ENCODE peak calls at places on chromosomes 2 and 18, in four cellular contexts. D is fibroblast of lung, P is MM.1S, L is mammary epithelial cell. N is an unnamed sample.

GRCh38 chr2:58984731-58985130 is 743.6 kb upstream of the FANCL start:
- DNase-seq in D (no peak), L (peak; percentile 4), P (peak; percentile 12), N (no peak)

GRCh38 chr2:19818039-19818438 is 83.7 kb downstream of the TTC32 start:
- DNase-seq in D (peak; percentile 36), L (no peak), P (no peak), N (no peak)

GRCh38 chr2:4763009-4763408 is 929.2 kb upstream of the SOX11 start:
- DNase-seq in D (peak; percentile 33), L (no peak), P (no peak), N (no peak)

GRCh38 chr18:10379511-10379910 is 74.9 kb upstream of the APCDD1 start:
- DNase-seq in D (no peak), L (no peak), P (no peak), N (peak; percentile 85)

GRCh38 chr2:186544255-186544675 is 45.6 kb upstream of the ITGAV start:
- DNase-seq in D (peak; percentile 76), P (no peak), L (peak; percentile 96), N (peak; percentile 93)

GRCh38 chr2:134674687-134675086 is 44.1 kb downstream of the TMEM163 start:
- DNase-seq in D (no peak), L (no peak), P (no peak), N (no peak)

GRCh38 chr2:66445781-66446177 is 10.9 kb downstream of the MEIS1 start:
- DNase-seq in L (no peak), D (peak; percentile 53), P (no peak), N (peak; percentile 43)

GRCh38 chr2:50769416-50769815 is 262.5 kb downstream of the NRXN1 start:
- DNase-seq in L (no peak), P (no peak), D (no peak), N (no peak)

GRCh38 chr2:28359222-28360065 is 33.2 kb upstream of the FOSL2 start:
- DNase-seq in L (no peak), P (peak; percentile 88), D (peak; percentile 55), N (peak; percentile 50)

GRCh38 chr18:59357928-59358327 is 1.1 kb downstream of the LMAN1 start:
- DNase-seq in P (peak; percentile 72), D (peak; percentile 65), L (peak; percentile 77), N (peak; percentile 87)

GRCh38 chr18:53408271-53408670 is 816.2 kb downstream of the MBD2 start:
- DNase-seq in L (no peak), D (no peak), P (no peak), N (no peak)

GRCh38 chr2:223238301-223238700 is 186.3 kb downstream of the KCNE4 start:
- DNase-seq in D (no peak), L (no peak), P (no peak), N (no peak)

GRCh38 chr2:199463000-199463692 is 5.4 kb upstream of the SATB2 start:
- DNase-seq in P (peak; percentile 65), L (peak; percentile 57), D (peak; percentile 53), N (peak; percentile 44)

GRCh38 chr2:238425505-238425978 is 1.2 kb upstream of the ASB1 start:
- DNase-seq in L (no peak), D (no peak), P (no peak), N (no peak)

GRCh38 chr2:145484443-145485086 is 964.6 kb upstream of the ZEB2 start:
- DNase-seq in L (peak; percentile 84), D (peak; percentile 84), P (peak; percentile 16), N (peak; percentile 84)

GRCh38 chr2:64792310-64792709 is 138.6 kb upstream of the SERTAD2 start:
- DNase-seq in P (no peak), D (no peak), L (no peak), N (no peak)

GRCh38 chr2:56184500-56184996 is 758 bp downstream of the CCDC85A start:
- DNase-seq in P (peak; percentile 59), L (peak; percentile 46), D (no peak), N (peak; percentile 27)

GRCh38 chr2:129587426-129588064 is 391.9 kb upstream of the RAB6C start:
- DNase-seq in P (no peak), L (no peak), D (no peak), N (no peak)

GRCh38 chr2:105296017-105296611 is 33.4 kb downstream of the TGFBRAP1 start:
- DNase-seq in D (no peak), P (no peak), L (no peak), N (no peak)

GRCh38 chr2:74010087-74010541 is 25.4 kb downstream of the TET3 start:
- DNase-seq in L (peak; percentile 94), D (no peak), P (no peak), N (peak; percentile 99)

GRCh38 chr2:172496096-172496709 is 59.7 kb upstream of the PDK1 start:
- DNase-seq in L (no peak), D (no peak), P (no peak), N (no peak)

DNA sequence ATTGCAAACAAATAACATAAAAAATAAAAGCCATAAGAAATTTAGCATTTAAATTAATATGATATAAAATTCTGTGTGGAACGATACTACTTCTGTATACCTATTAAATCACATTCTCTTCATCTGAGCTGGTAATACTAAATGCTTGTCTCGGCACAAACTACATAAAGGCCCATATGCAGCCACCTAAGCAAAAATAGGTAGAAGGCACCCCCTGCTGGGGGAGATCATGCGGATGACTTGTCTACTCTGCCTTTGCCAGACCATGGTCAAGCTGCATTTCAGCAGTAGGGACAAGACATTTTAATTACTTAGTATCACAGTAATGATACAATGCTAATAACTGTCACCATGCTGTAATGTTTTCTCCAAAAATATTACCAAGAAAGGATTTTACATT is 108.0 kb downstream of the CDH19 start:
- DNase-seq in P (peak; percentile 73), D (peak; percentile 33), L (peak; percentile 47), N (peak; percentile 79)
- TF ChIP-seq CTCF in P (peak; percentile 72), D (no peak), L (peak; percentile 75), N (peak; percentile 79)

DNA sequence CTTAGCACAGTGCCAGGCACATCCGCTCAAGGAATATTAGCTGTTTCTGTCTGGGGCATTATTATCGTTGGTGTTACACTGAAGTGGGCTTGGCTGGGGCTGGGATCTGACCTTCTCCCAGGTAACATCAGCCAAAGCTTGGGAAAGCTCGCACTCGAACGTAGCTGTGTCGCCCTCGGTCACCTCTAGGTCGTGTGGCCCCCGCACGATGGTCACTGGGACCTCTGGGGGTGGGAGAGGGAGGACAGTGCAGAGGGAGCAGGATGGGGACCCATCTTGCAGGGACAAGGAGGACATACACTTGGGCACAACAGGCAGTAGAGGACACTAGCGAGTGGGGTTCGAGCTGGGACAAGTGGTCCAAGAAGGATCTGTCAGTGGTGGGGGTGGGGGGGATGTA is 9.6 kb downstream of the TMEM198 start:
- DNase-seq in P (no peak), L (no peak), D (no peak), N (no peak)
- TF ChIP-seq CTCF in P (no peak), L (no peak), D (no peak), N (no peak)

GRCh38 chr2:30686000-30686399 is 121.2 kb downstream of the CAPN13 start:
- DNase-seq in P (no peak), L (no peak), D (no peak), N (no peak)
- TF ChIP-seq CTCF in P (peak; percentile 14), L (peak; percentile 27), D (no peak), N (peak; percentile 24)

GRCh38 chr2:68091439-68092034 is 28.7 kb upstream of the C1D start:
- DNase-seq in D (no peak), P (no peak), L (no peak), N (no peak)
- TF ChIP-seq CTCF in D (no peak), P (no peak), L (no peak), N (no peak)

GRCh38 chr2:5895284-5895683 is 203.1 kb downstream of the SOX11 start:
- DNase-seq in P (no peak), L (no peak), D (no peak), N (no peak)
- TF ChIP-seq CTCF in P (no peak), L (no peak), D (no peak), N (no peak)

GRCh38 chr2:132837764-132838163 is 167.8 kb upstream of the LYPD1 start:
- DNase-seq in D (no peak), L (no peak), P (no peak), N (no peak)
- TF ChIP-seq CTCF in D (no peak), L (no peak), P (no peak), N (no peak)

GRCh38 chr2:31442376-31442775 is 27.8 kb upstream of the XDH start:
- DNase-seq in P (no peak), L (no peak), D (no peak), N (no peak)
- TF ChIP-seq CTCF in P (no peak), L (no peak), D (no peak), N (no peak)

GRCh38 chr2:96271995-96272394 is 6.0 kb downstream of the CIAO1 start:
- DNase-seq in P (no peak), D (no peak), L (no peak), N (no peak)
- TF ChIP-seq CTCF in P (no peak), D (no peak), L (no peak), N (no peak)